ENCODE peak calls at places on chromosomes 3 and 15, in six cellular contexts. B is iris pigment epithelial cell, O is T-helper 2 cell, P is LoVo, K is HEK293T, I is caudate nucleus. H is an unnamed sample.

GRCh38 chr3:167489571-167489970 is 15.7 kb upstream of the SERPINI2 start:
- DNase-seq in P (no peak), I (no peak), K (no peak), B (no peak), O (no peak), H (no peak)

GRCh38 chr15:25682349-25682748 is 180.8 kb downstream of the ATP10A start:
- DNase-seq in P (no peak), I (no peak), O (no peak), B (no peak), K (no peak), H (no peak)

GRCh38 chr15:25175789-25176615 is 221.2 kb downstream of the SNRPN start:
- DNase-seq in I (no peak), B (no peak), P (no peak), K (no peak), O (peak; percentile 3), H (no peak)

GRCh38 chr3:121552379-121552778 is 6.6 kb upstream of the POLQ start:
- DNase-seq in I (no peak), O (no peak), B (no peak), P (no peak), K (no peak), H (no peak)

GRCh38 chr3:169931747-169932520 is 20.6 kb downstream of the SAMD7 start:
- DNase-seq in I (no peak), B (no peak), O (no peak), P (no peak), K (no peak), H (no peak)

GRCh38 chr3:136751259-136752045 is 726 bp downstream of the STAG1 start:
- DNase-seq in O (peak; percentile 59), B (peak; percentile 64), K (peak; percentile 73), I (peak; percentile 87), P (peak; percentile 61), H (peak; percentile 67)

GRCh38 chr3:59327324-59327939 is 277.6 kb upstream of the CFAP20DC start:
- DNase-seq in I (no peak), B (peak; percentile 88), K (no peak), O (no peak), P (no peak), H (peak; percentile 97)

GRCh38 chr3:188830955-188831354 is 340.8 kb upstream of the TPRG1 start:
- DNase-seq in B (peak; percentile 25), K (no peak), P (no peak), I (no peak), O (no peak), H (no peak)

GRCh38 chr3:56896357-56896756 is 94.6 kb upstream of the ARHGEF3 start:
- DNase-seq in B (no peak), I (no peak), O (no peak), K (no peak), P (no peak), H (no peak)

GRCh38 chr15:27587810-27588209 is 511.3 kb downstream of the OCA2 start:
- DNase-seq in B (no peak), I (no peak), P (no peak), O (no peak), K (peak; percentile 5), H (no peak)

GRCh38 chr3:188656196-188656982 is 502.4 kb downstream of the LPP start:
- DNase-seq in P (no peak), O (no peak), B (peak; percentile 61), K (no peak), I (no peak), H (peak; percentile 83)

GRCh38 chr15:75648156-75649000 is 666 bp downstream of the SNX33 start:
- DNase-seq in P (no peak), B (peak; percentile 51), I (peak; percentile 28), O (no peak), K (peak; percentile 41), H (no peak)

GRCh38 chr3:124952456-124952855 is 17.9 kb upstream of the MUC13 start:
- DNase-seq in O (no peak), I (no peak), P (peak; percentile 32), K (no peak), B (no peak), H (no peak)

GRCh38 chr3:138694287-138695007 is 85.9 kb downstream of the FAIM start:
- DNase-seq in I (no peak), B (peak; percentile 99), P (peak; percentile 51), O (no peak), K (no peak), H (peak; percentile 73)

GRCh38 chr3:111072016-111072891 is 638 bp downstream of the NECTIN3 start:
- DNase-seq in K (peak; percentile 10), I (peak; percentile 63), O (no peak), P (peak; percentile 33), B (peak; percentile 56), H (peak; percentile 42)

GRCh38 chr3:102510663-102511062 is 75.8 kb downstream of the ZPLD1 start:
- DNase-seq in K (peak; percentile 7), O (no peak), B (peak; percentile 21), P (no peak), I (no peak), H (peak; percentile 92)

GRCh38 chr3:53820756-53821580 is 25.3 kb downstream of the CHDH start:
- DNase-seq in O (no peak), I (no peak), P (no peak), B (no peak), K (no peak), H (no peak)

GRCh38 chr3:44932986-44933944 is 42.7 kb downstream of the ZDHHC3 start:
- DNase-seq in K (no peak), B (no peak), O (no peak), P (no peak), I (no peak), H (no peak)

GRCh38 chr3:21466491-21466890 is 284.5 kb downstream of the ZNF385D start:
- DNase-seq in P (no peak), B (no peak), I (no peak), O (no peak), K (no peak), H (no peak)

GRCh38 chr3:197736010-197736490 is 654 bp downstream of the RUBCN start:
- DNase-seq in B (peak; percentile 13), I (no peak), K (no peak), P (no peak), O (peak; percentile 15), H (peak; percentile 38)

GRCh38 chr15:63277044-63277892 is at the start of gene APH1B:
- DNase-seq in B (peak; percentile 54), K (peak; percentile 63), I (peak; percentile 85), O (peak; percentile 78), P (peak; percentile 76), H (peak; percentile 46)

GRCh38 chr15:55289011-55289572 is 521 bp downstream of the RAB27A start:
- DNase-seq in I (no peak), B (peak; percentile 67), P (peak; percentile 26), K (peak; percentile 12), O (peak; percentile 13), H (peak; percentile 53)

GRCh38 chr3:126353694-126354321 is 3.4 kb downstream of the KLF15 start:
- DNase-seq in K (no peak), B (no peak), I (no peak), O (no peak), P (no peak), H (no peak)

GRCh38 chr15:74320358-74321247 is 46.8 kb downstream of the CYP11A1 start:
- DNase-seq in B (peak; percentile 38), O (no peak), P (peak; percentile 24), I (peak; percentile 3), K (peak; percentile 63), H (peak; percentile 46)

GRCh38 chr3:186241910-186242821 is 119.9 kb downstream of the DGKG start:
- DNase-seq in K (peak; percentile 43), P (peak; percentile 91), I (peak; percentile 49), O (peak; percentile 14), B (peak; percentile 78), H (peak; percentile 75)

GRCh38 chr3:55896155-55896554 is 409.0 kb upstream of the WNT5A start:
- DNase-seq in P (no peak), O (no peak), B (no peak), K (no peak), I (no peak), H (no peak)

GRCh38 chr3:55629432-55629831 is 142.3 kb upstream of the WNT5A start:
- DNase-seq in P (peak; percentile 51), I (no peak), O (no peak), K (no peak), B (peak; percentile 79), H (peak; percentile 25)

GRCh38 chr15:31510003-31510402 is 183.4 kb downstream of the KLF13 start:
- DNase-seq in K (no peak), B (no peak), I (no peak), O (no peak), P (no peak), H (no peak)

GRCh38 chr3:134361162-134361831 is 12.9 kb downstream of the AMOTL2 start:
- DNase-seq in O (no peak), P (no peak), K (no peak), B (no peak), I (no peak), H (no peak)

GRCh38 chr3:97892852-97893251 is 71.0 kb downstream of the CRYBG3 start:
- DNase-seq in O (no peak), P (no peak), B (no peak), I (no peak), K (no peak), H (no peak)

GRCh38 chr3:34206996-34207395 is 408.6 kb downstream of the PDCD6IP start:
- DNase-seq in P (no peak), O (no peak), I (no peak), K (no peak), B (peak; percentile 63), H (no peak)

H was measured in epithelial cell of esophagus.